ENCODE peak calls at places on chromosome 22, in four cellular contexts. L is stomach, I is A549, A is ovary. C is an unnamed sample.

GRCh38 chr22:42271191-42271813 is 849 bp upstream of the TCF20 start:
- DNase-seq in L (no peak), I (no peak), A (no peak), C (no peak)

GRCh38 chr22:46107089-46107664 is 43.1 kb upstream of the PPARA start:
- DNase-seq in L (peak; percentile 85), I (no peak), A (peak; percentile 74), C (no peak)

GRCh38 chr22:41826001-41826400 is 6.9 kb upstream of the SREBF2 start:
- DNase-seq in L (no peak), I (no peak), A (no peak), C (no peak)

GRCh38 chr22:43313497-43314474 is 29.4 kb downstream of the SCUBE1 start:
- DNase-seq in L (no peak), I (no peak), A (no peak), C (no peak)

GRCh38 chr22:38733329-38734202 is 22.2 kb downstream of the SUN2 start:
- DNase-seq in L (peak; percentile 77), I (peak; percentile 60), A (peak; percentile 75), C (no peak)

GRCh38 chr22:43446881-43447280 is 35.1 kb downstream of the MPPED1 start:
- DNase-seq in L (peak; percentile 58), I (peak; percentile 38), A (no peak), C (no peak)

GRCh38 chr22:40387758-40388157 is 17.4 kb downstream of the SGSM3 start:
- DNase-seq in L (peak; percentile 82), I (no peak), A (no peak), C (no peak)

GRCh38 chr22:32579533-32580220 is 105.1 kb downstream of the FBXO7 start:
- DNase-seq in L (no peak), I (no peak), A (no peak), C (no peak)

GRCh38 chr22:42327462-42328129 is 57.1 kb upstream of the TCF20 start:
- DNase-seq in L (no peak), I (no peak), A (no peak), C (no peak)

GRCh38 chr22:22171357-22172218 is 73.0 kb upstream of the VPREB1 start:
- DNase-seq in L (no peak), I (peak; percentile 31), A (no peak), C (no peak)

GRCh38 chr22:20782601-20783299 is 8.8 kb downstream of the SERPIND1 start:
- DNase-seq in L (no peak), I (no peak), A (no peak), C (no peak)

GRCh38 chr22:20779813-20780148 is 5.9 kb downstream of the SERPIND1 start:
- DNase-seq in L (no peak), I (no peak), A (no peak), C (no peak)

GRCh38 chr22:20782083-20782482 is 8.2 kb downstream of the SERPIND1 start:
- DNase-seq in L (no peak), I (no peak), A (no peak), C (no peak)

GRCh38 chr22:20783300-20783673 is 9.4 kb downstream of the SERPIND1 start:
- DNase-seq in L (no peak), I (no peak), A (no peak), C (no peak)

GRCh38 chr22:20781272-20781990 is 7.5 kb downstream of the SERPIND1 start:
- DNase-seq in L (no peak), I (no peak), A (no peak), C (no peak)
- TF ChIP-seq POLR2A in L (no peak), I (no peak), A (no peak), C (no peak)

GRCh38 chr22:30290679-30291333 is 1.5 kb upstream of the CASTOR1 start:
- DNase-seq in L (peak; percentile 91), I (no peak), A (peak; percentile 90), C (peak; percentile 92)
- TF ChIP-seq EP300 in L (peak; percentile 97), I (no peak), A (peak; percentile 87), C (peak; percentile 86)

GRCh38 chr22:48523761-48524160 is 1303.9 kb downstream of the BRD1 start:
- DNase-seq in L (no peak), I (no peak), A (no peak), C (no peak)
- H3K9me3 ChIP-seq in L (no peaks in the 10 kb centered on the region), I (no peaks in the 10 kb centered on the region), A (no peaks in the 10 kb centered on the region), C (no peaks in the 10 kb centered on the region)

DNA sequence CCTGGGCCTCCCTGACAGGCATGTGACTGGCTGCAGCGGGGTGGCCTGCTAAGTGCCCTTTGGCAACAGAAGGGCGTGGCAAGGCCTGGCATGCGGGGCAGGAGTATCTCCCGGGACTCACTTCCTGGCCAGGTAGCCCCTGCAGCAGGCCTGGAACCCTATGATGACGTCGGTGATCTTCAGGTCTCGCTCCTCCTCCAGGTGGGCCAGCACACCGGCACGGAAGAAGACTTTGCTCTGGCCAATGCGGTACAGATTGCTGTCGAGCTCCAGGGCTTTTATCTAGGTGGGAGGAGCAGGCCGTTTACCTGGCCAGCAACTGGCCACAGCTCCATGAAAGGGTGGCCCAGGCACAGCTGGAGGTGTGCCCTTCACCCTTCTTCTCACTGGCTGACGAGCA is 50.9 kb downstream of the APOL1 start:
- DNase-seq in L (peak; percentile 44), I (no peak), A (no peak), C (no peak)
- TF ChIP-seq POLR2A in L (no peak), I (no peak), A (no peak), C (no peak)

GRCh38 chr22:49257551-49257951 is 570.1 kb downstream of the BRD1 start:
- DNase-seq in L (peak; percentile 20), I (no peak), A (no peak), C (peak; percentile 65)

GRCh38 chr22:49253656-49254055 is 574.0 kb downstream of the BRD1 start:
- DNase-seq in L (no peak), I (no peak), A (no peak), C (peak; percentile 24)

GRCh38 chr22:49255741-49256318 is 571.8 kb downstream of the BRD1 start:
- DNase-seq in L (peak; percentile 15), I (no peak), A (no peak), C (peak; percentile 70)

GRCh38 chr22:49258107-49259010 is 569.3 kb downstream of the BRD1 start:
- DNase-seq in L (peak; percentile 21), I (no peak), A (no peak), C (no peak)

GRCh38 chr22:49255154-49255553 is 572.5 kb downstream of the BRD1 start:
- DNase-seq in L (peak; percentile 1), I (no peak), A (no peak), C (peak; percentile 46)
- TF ChIP-seq EP300 in L (no peak), I (no peak), A (no peak), C (no peak)

DNA sequence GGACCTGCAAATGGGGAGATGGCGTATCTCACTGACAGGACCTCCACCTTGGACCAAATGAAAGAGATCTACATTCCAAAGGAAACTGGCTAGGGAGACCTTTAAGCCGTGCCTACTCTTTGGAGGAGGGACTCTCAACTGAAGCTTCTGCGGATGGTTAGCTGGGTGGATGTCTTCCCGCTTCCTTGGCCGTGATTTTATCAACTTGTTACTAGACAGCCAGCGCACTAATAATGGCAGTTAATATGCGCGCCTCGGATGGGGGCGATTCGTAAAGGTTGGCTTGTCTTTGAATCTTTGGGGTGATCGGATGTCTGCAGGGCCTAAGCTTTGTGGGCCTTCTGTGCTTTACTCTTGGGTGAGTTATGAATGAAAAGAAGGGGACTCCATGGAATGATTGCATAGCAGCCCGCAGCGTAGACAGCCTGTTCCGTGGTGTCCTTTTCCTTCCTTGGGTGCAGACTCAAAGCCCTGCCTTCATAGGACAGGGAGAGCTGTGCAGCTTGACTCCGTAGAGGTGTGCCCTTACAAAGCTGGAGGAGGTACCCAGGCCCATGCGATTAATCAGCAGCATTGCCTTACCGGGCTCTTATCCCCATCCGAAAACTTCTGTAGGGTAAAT is 1.5 kb downstream of the ZNRF3 start:
- DNase-seq in L (no peak), I (no peak), A (no peak), C (no peak)
- H3K9me3 ChIP-seq in L (no peaks in the 10 kb centered on the region), I (no peaks in the 10 kb centered on the region), A (no peaks in the 10 kb centered on the region), C (no peaks in the 10 kb centered on the region)